ENCODE peak calls at places on chromosomes 16 and 17, in seven cellular contexts. N, C, X, I, O, V and E are unnamed samples.

GRCh38 chr17:50206604-50207293 is 5.3 kb upstream of the COL1A1 start:
- DNase-seq in N (no peak), C (peak; percentile 77), X (no peak), I (peak; percentile 46), O (no peak), V (peak; percentile 68), E (no peak)

GRCh38 chr17:45313927-45314760 is 2.7 kb downstream of the MAP3K14 start:
- DNase-seq in N (no peak), C (no peak), X (no peak), I (no peak), O (no peak), V (no peak), E (no peak)

GRCh38 chr16:79372504-79373184 is 227.9 kb downstream of the MAF start:
- DNase-seq in N (no peak), C (peak; percentile 73), X (no peak), I (peak; percentile 24), O (no peak), V (no peak), E (peak; percentile 49)

GRCh38 chr17:27438631-27439030 is 17.6 kb upstream of the KSR1 start:
- DNase-seq in N (no peak), C (no peak), X (no peak), I (no peak), O (no peak), V (no peak), E (no peak)

GRCh38 chr16:12271006-12271405 is 294.5 kb downstream of the SNX29 start:
- DNase-seq in N (no peak), C (no peak), X (no peak), I (peak; percentile 53), O (no peak), V (no peak), E (no peak)

GRCh38 chr16:17843905-17844304 is 373.1 kb upstream of the XYLT1 start:
- DNase-seq in N (no peak), C (no peak), X (no peak), I (no peak), O (no peak), V (no peak), E (no peak)

GRCh38 chr17:80866050-80866793 is 125.4 kb upstream of the CHMP6 start:
- DNase-seq in N (peak; percentile 75), C (peak; percentile 70), X (no peak), I (peak; percentile 68), O (peak; percentile 78), V (peak; percentile 56), E (peak; percentile 46)

GRCh38 chr16:577796-578195 is 8.0 kb downstream of the PIGQ start:
- DNase-seq in N (no peak), C (no peak), X (no peak), I (no peak), O (no peak), V (no peak), E (no peak)

GRCh38 chr16:75789237-75789636 is 62.9 kb upstream of the CPHXL start:
- DNase-seq in N (peak; percentile 9), C (no peak), X (no peak), I (peak; percentile 38), O (peak; percentile 61), V (no peak), E (peak; percentile 35)

GRCh38 chr16:67942200-67942509 is 1.8 kb downstream of the LCAT start:
- DNase-seq in N (no peak), C (no peak), X (no peak), I (peak; percentile 59), O (peak; percentile 77), V (no peak), E (no peak)

GRCh38 chr16:25228372-25228771 is 11.6 kb downstream of the AQP8 start:
- DNase-seq in N (no peak), C (no peak), X (no peak), I (no peak), O (no peak), V (no peak), E (no peak)

GRCh38 chr17:41549596-41550039 is 21.5 kb upstream of the KRT19 start:
- DNase-seq in N (no peak), C (peak; percentile 40), X (no peak), I (no peak), O (no peak), V (no peak), E (no peak)

GRCh38 chr16:47705268-47705667 is 244.1 kb downstream of the PHKB start:
- DNase-seq in N (no peak), C (no peak), X (no peak), I (no peak), O (no peak), V (no peak), E (no peak)

GRCh38 chr17:28211811-28212210 is 107.2 kb upstream of the TMEM97 start:
- DNase-seq in N (no peak), C (no peak), X (no peak), I (no peak), O (no peak), V (no peak), E (no peak)

GRCh38 chr17:80316927-80317705 is 56.5 kb downstream of the RNF213 start:
- DNase-seq in N (peak; percentile 42), C (peak; percentile 27), X (no peak), I (no peak), O (no peak), V (peak; percentile 65), E (no peak)

GRCh38 chr16:85448557-85449194 is 164.4 kb upstream of the GSE1 start:
- DNase-seq in N (no peak), C (peak; percentile 47), X (no peak), I (no peak), O (no peak), V (no peak), E (no peak)

GRCh38 chr16:14056970-14057369 is 14.1 kb upstream of the MRTFB start:
- DNase-seq in N (no peak), C (no peak), X (no peak), I (no peak), O (no peak), V (no peak), E (peak; percentile 13)

GRCh38 chr16:23670137-23670776 is 8.4 kb upstream of the PLK1 start:
- DNase-seq in N (no peak), C (no peak), X (no peak), I (no peak), O (peak; percentile 74), V (no peak), E (peak; percentile 62)

GRCh38 chr16:1474047-1474446 is 781 bp downstream of the CLCN7 start:
- DNase-seq in N (no peak), C (no peak), X (no peak), I (no peak), O (no peak), V (no peak), E (no peak)

GRCh38 chr16:68401871-68402747 is 46.2 kb downstream of the SMPD3 start:
- DNase-seq in N (no peak), C (no peak), X (no peak), I (no peak), O (no peak), V (no peak), E (peak; percentile 78)

GRCh38 chr17:50055426-50056216 is at the start of gene ITGA3:
- DNase-seq in N (peak; percentile 75), C (peak; percentile 71), X (peak; percentile 69), I (peak; percentile 98), O (peak; percentile 75), V (peak; percentile 86), E (peak; percentile 57)

GRCh38 chr17:30975042-30975820 is 4.4 kb downstream of the RNF135 start:
- DNase-seq in N (no peak), C (no peak), X (no peak), I (no peak), O (no peak), V (no peak), E (no peak)

GRCh38 chr17:30969989-30970680 is 704 bp upstream of the RNF135 start:
- DNase-seq in N (no peak), C (no peak), X (no peak), I (peak; percentile 4), O (peak; percentile 57), V (no peak), E (no peak)

DNA sequence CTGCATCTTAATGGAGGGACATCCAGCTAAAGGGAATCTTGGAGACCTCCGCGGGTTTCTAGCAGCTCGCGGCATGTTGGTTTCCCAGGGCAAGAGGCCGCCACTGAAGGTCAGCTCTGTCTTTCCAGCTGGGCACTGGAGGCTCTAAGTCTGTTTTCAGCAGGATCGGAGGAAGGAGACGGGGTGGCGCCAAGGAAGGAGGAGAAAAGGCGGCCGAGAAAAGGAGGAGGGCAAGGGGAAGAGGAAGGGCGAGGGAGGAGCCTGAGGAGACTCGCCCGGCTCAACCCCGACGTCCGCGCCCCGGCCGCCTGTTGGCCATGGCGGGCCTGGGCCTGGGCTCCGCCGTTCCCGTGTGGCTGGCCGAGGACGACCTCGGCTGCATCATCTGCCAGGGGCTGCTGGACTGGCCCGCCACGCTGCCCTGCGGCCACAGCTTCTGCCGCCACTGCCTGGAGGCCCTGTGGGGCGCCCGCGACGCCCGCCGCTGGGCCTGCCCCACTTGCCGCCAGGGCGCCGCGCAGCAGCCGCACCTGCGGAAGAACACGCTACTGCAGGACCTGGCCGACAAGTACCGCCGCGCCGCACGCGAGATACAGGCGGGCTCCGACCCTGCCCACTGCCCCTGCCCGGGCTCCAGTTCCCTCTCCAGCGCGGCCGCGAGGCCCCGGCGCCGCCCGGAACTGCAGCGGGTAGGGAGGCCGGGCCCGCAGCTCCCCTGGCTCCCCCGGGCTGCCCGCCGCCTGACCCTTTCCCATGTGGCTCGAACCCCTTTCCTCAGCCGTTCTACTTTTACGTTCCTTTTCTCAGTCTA is at the start of gene RNF135:
- DNase-seq in N (peak; percentile 91), C (peak; percentile 83), X (peak; percentile 61), I (peak; percentile 85), O (peak; percentile 87), V (peak; percentile 91), E (peak; percentile 54)
- TF ChIP-seq CTCF in N (no peak), C (no peak), X (no peak), I (peak; percentile 39), O (peak; percentile 2), V (no peak), E (peak; percentile 5)

GRCh38 chr17:12546983-12547382 is 118.7 kb upstream of the MYOCD start:
- DNase-seq in N (no peak), C (no peak), X (no peak), I (no peak), O (no peak), V (no peak), E (no peak)
- TF ChIP-seq CTCF in N (no peak), C (no peak), X (no peak), I (no peak), O (no peak), V (peak; percentile 17), E (no peak)

DNA sequence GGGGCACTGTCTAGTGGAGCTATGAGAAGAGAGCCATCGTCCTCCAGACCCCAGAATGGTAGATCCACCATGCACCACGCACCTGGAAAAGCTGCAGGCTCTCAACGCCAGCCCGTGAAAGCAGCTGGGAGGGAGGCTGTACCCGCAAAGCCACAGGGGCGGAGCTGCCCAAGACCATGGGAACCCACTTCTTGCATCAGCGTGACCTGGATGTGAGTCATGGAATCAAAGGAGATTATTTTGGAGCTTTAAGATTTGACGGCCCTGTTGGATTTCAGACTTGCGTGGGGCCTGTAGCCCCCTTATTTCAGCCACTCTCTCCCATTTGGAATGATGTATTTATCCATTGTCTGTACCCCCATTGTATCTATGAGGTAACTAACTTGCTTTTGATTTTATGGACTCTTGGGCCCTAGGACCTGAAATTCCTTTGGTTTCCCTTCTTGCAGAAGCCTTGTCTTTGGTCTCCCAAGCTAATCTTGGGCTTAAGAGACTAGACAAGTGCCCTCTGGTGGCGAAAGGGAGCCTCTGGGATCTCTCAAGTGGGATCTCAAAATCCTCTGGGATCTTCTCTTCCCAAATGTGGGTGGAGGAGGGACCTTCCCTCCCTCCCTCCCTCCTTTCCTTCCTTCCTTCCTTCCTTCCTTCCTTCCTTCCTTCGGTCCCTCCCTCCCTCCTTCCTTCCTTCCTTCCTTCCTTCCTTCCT is 58.2 kb upstream of the HAPSTR1 start:
- DNase-seq in N (no peak), C (peak; percentile 29), X (no peak), I (peak; percentile 54), O (no peak), V (no peak), E (no peak)
- TF ChIP-seq CTCF in N (peak; percentile 9), C (no peak), X (no peak), I (peak; percentile 52), O (peak; percentile 53), V (peak; percentile 43), E (peak; percentile 76)

GRCh38 chr17:18323007-18323406 is 7.9 kb downstream of the SMCR8 start:
- DNase-seq in N (no peak), C (no peak), X (no peak), I (no peak), O (no peak), V (no peak), E (no peak)
- TF ChIP-seq CTCF in N (no peak), C (no peak), X (no peak), I (no peak), O (no peak), V (no peak), E (peak; percentile 16)